ENCODE peak calls at places on chromosomes 12 and 14, in seven cellular contexts. G, I, R, D, M, Z and J are unnamed samples. For H3K9me3 and H3K4me1, the result is how much of the 10 kb centered on the place peaks cover.

GRCh38 chr12:82279597-82279996 is 78.6 kb downstream of the CCDC59 start:
- DNase-seq in G (no peak), I (no peak), R (no peak), D (no peak), M (no peak), Z (no peak), J (no peak)

GRCh38 chr14:93683241-93683640 is 105.0 kb downstream of the PRIMA1 start:
- DNase-seq in G (no peak), I (no peak), R (no peak), D (no peak), M (no peak), Z (no peak), J (no peak)

GRCh38 chr12:88505696-88506095 is 74.6 kb downstream of the KITLG start:
- DNase-seq in G (no peak), I (no peak), R (no peak), D (no peak), M (no peak), Z (no peak), J (no peak)

GRCh38 chr12:52992699-52993557 is 13.3 kb upstream of the EIF4B start:
- DNase-seq in G (no peak), I (peak), R (no peak), D (no peak), M (peak), Z (no peak), J (no peak)

GRCh38 chr12:8658361-8658760 is 4.3 kb downstream of the MFAP5 start:
- DNase-seq in G (no peak), I (no peak), R (no peak), D (no peak), M (no peak), Z (no peak), J (no peak)

GRCh38 chr12:101857043-101857558 is 20.3 kb upstream of the DRAM1 start:
- DNase-seq in G (no peak), I (no peak), R (no peak), D (no peak), M (no peak), Z (no peak), J (no peak)

GRCh38 chr12:91419809-91420208 is 237.2 kb upstream of the DCN start:
- DNase-seq in G (no peak), I (no peak), R (no peak), D (no peak), M (no peak), Z (no peak), J (no peak)

GRCh38 chr12:102172436-102172835 is 25.2 kb downstream of the PMCH start:
- DNase-seq in G (no peak), I (no peak), R (no peak), D (no peak), M (no peak), Z (no peak), J (no peak)

GRCh38 chr14:68215628-68216027 is 396.0 kb downstream of the RAD51B start:
- DNase-seq in G (no peak), I (no peak), R (no peak), D (no peak), M (no peak), Z (no peak), J (no peak)

GRCh38 chr12:79897617-79898016 is 37.3 kb downstream of the PPP1R12A start:
- DNase-seq in G (no peak), I (no peak), R (no peak), D (no peak), M (no peak), Z (no peak), J (no peak)

GRCh38 chr12:52081263-52081733 is 1.8 kb downstream of the SMIM41 start:
- DNase-seq in G (peak), I (no peak), R (no peak), D (no peak), M (no peak), Z (peak), J (no peak)

GRCh38 chr14:35231207-35231755 is 60.9 kb upstream of the PSMA6 start:
- DNase-seq in G (no peak), I (no peak), R (no peak), D (no peak), M (no peak), Z (no peak), J (no peak)

GRCh38 chr14:34173916-34174315 is 223.0 kb upstream of the EGLN3 start:
- DNase-seq in G (no peak), I (no peak), R (no peak), D (no peak), M (no peak), Z (no peak), J (no peak)

GRCh38 chr12:34347367-34347766 is 325.1 kb downstream of the ALG10 start:
- DNase-seq in G (no peak), I (no peak), R (no peak), D (no peak), M (no peak), Z (no peak), J (no peak)

GRCh38 chr12:34346372-34347034 is 324.2 kb downstream of the ALG10 start:
- DNase-seq in G (no peak), I (no peak), R (no peak), D (no peak), M (no peak), Z (no peak), J (no peak)

GRCh38 chr12:34348836-34349672 is 326.8 kb downstream of the ALG10 start:
- DNase-seq in G (no peak), I (no peak), R (no peak), D (no peak), M (no peak), Z (no peak), J (no peak)

GRCh38 chr12:34349673-34349961 is 327.3 kb downstream of the ALG10 start:
- DNase-seq in G (no peak), I (no peak), R (no peak), D (no peak), M (no peak), Z (no peak), J (no peak)

DNA sequence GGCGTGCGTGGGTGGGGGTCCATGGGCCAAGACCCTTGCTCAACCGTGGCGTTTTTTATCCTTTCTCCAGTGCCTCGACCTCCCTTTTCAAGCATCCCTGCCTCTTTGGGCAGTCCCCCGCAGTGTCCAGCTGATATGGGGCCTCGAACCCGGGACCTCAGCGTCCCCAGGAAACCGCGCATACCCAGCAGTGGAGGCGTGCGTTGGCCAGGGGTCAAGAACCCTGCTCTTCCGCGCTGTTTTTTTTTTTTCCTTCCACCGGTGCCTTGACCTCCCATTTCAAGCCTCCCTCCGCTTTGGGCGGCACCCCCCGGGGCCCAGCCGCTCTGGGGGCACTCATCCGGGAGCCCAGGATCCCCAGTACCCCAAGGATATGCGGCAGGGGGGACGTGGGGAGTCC is 325.8 kb downstream of the ALG10 start:
- DNase-seq in G (no peak), I (no peak), R (no peak), D (no peak), M (no peak), Z (no peak), J (no peak)
- H3K9me3 ChIP-seq in G (under half), I (under half), R (under half), D (half or more), M (under half), Z (under half), J (under half)

DNA sequence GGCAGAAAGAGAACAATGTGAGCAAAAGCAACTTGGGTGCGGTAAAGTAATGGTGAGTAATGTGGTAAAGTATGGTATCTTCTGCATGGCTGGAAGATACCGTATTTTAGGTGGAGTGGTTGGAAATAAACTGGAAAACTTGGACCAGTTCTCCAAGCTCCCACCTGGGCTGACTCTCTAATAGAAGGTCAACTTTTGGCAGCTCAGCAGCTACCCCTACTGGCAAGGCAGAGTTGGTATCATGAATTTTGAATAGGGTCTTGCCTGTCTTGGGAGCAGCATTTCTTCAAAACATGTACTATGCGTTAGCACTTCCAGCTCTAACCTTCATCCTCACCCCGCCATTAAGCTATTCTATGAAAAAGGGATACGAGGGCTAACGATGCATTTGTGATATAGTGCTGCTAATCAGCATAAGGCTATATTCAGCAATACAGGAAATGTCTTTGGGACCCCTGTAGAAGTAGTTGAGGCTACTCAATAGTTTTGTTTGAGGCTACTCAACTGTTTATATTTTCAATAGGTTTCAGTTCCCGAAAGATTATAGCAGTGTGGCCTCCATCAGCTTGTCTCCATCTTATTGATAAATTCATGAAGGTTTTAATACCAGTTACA is 276.3 kb upstream of the FAR2 start:
- DNase-seq in G (no peak), I (peak), R (no peak), D (peak), M (no peak), Z (no peak), J (peak)
- TF ChIP-seq CTCF in G (peak), I (peak), R (peak), D (peak), M (peak), Z (no peak), J (peak)

GRCh38 chr12:69473229-69473628 is 3.0 kb downstream of the FRS2 start:
- DNase-seq in G (no peak), I (no peak), R (no peak), D (no peak), M (no peak), Z (no peak), J (no peak)
- H3K4me1 ChIP-seq in G (under half), I (under half), R (under half), D (under half), M (under half), Z (half or more), J (under half)

DNA sequence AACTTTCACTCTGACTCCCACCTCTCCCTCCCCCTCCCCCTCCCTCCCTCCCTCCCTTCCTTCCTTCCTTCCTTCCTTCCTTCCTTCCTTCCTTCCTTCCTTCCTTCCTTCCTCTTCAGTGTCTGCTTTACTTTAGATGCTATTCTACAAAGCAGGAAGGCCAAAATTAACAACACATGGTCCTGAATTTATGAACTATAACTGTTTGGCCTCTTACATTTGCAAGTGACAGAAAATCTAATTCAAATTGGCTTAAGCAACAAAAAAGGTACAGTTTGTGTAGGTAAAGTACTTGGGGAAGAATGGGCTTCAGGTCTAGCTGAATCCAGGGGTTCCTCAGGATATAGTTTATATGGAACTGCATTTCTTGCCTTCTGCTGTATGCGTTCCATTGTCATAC is 673.0 kb downstream of the AACS start:
- DNase-seq in G (no peak), I (no peak), R (no peak), D (no peak), M (no peak), Z (no peak), J (no peak)
- H3K9me3 ChIP-seq in G (under half), I (under half), R (under half), D (under half), M (under half), Z (under half), J (under half)